ENCODE peak calls at places on chromosomes 13 and 19, in five cellular contexts. C is cardiac muscle cell, Y is A549, Q is adipocyte, R is neuronal stem cell. V is an unnamed sample. For H3K4me1, the result is how much of the 10 kb centered on the place peaks cover.

GRCh38 chr13:20525144-20525600 is 485 bp downstream of the CRYL1 start:
- DNase-seq in Y (no peak), R (peak), Q (no peak), C (peak), V (no peak)

GRCh38 chr19:44824758-44825157 is 15.9 kb downstream of the BCAM start:
- DNase-seq in Q (no peak), R (no peak), C (no peak), Y (no peak), V (no peak)

GRCh38 chr13:77026255-77026782 is 640 bp downstream of the FBXL3 start:
- DNase-seq in C (peak), Q (peak), Y (peak), R (peak), V (peak)

GRCh38 chr13:77919351-77920294 is 992 bp upstream of the EDNRB start:
- DNase-seq in Q (peak), R (peak), Y (no peak), C (peak), V (peak)

GRCh38 chr19:49801966-49802661 is 11.0 kb downstream of the FUZ start:
- DNase-seq in R (peak), Y (peak), C (peak), Q (peak), V (peak)

GRCh38 chr19:35935911-35936737 is at the start of gene LRFN3:
- DNase-seq in Y (peak), Q (peak), C (peak), R (peak), V (peak)

GRCh38 chr13:104382941-104383340 is 1316.7 kb upstream of the SLC10A2 start:
- DNase-seq in Q (no peak), Y (no peak), C (no peak), R (no peak), V (no peak)

GRCh38 chr13:83890358-83890757 is 8.1 kb upstream of the SLITRK1 start:
- DNase-seq in C (no peak), Y (no peak), R (no peak), Q (no peak), V (no peak)

GRCh38 chr13:66503890-66504289 is 726.2 kb downstream of the PCDH9 start:
- DNase-seq in R (peak), Q (no peak), C (no peak), Y (peak), V (no peak)

GRCh38 chr13:100852146-100852545 is 177.6 kb upstream of the TMTC4 start:
- DNase-seq in Y (no peak), Q (no peak), R (no peak), C (no peak), V (no peak)

GRCh38 chr19:16094360-16095070 is 17.2 kb upstream of the RAB8A start:
- DNase-seq in Q (peak), C (no peak), R (no peak), Y (no peak), V (peak)

GRCh38 chr19:51415187-51415586 is 2.3 kb downstream of the SIGLEC10 start:
- DNase-seq in R (no peak), Q (no peak), Y (no peak), C (no peak), V (no peak)

GRCh38 chr13:53250272-53250875 is 221.8 kb downstream of the OLFM4 start:
- DNase-seq in Y (peak), C (peak), Q (peak), R (peak), V (no peak)

GRCh38 chr19:39405930-39406655 is 554 bp upstream of the ZFP36 start:
- DNase-seq in R (no peak), Y (no peak), Q (no peak), C (no peak), V (no peak)

DNA sequence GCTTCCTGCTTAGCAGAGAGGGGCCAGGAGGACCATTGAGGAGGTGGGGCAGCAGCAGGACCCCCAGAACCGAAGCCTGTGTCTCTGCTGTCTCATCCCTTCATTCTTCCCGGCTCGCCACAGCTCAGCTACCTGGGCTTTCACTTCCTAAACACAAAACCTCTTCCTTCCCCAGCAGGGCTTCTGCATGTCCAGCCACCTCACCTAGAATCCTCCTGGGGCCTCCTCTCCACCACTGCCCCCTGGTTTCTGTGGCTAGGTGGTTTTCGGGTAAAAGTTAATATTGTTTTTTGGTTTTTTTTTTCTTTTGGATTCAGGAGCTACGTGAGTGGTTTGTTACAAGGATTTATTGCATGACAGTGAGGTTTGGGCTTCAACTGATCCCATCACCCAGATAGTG is 61.8 kb upstream of the PABPC3 start:
- DNase-seq in Y (no peak), Q (no peak), C (no peak), R (no peak), V (no peak)
- H3K4me1 ChIP-seq in Y (under half), Q (under half), C (under half), R (under half), V (under half)

GRCh38 chr13:40549500-40550094 is 116.8 kb downstream of the FOXO1 start:
- DNase-seq in Q (peak), Y (no peak), C (no peak), R (no peak), V (peak)
- H3K4me1 ChIP-seq in Q (under half), Y (under half), C (under half), R (under half), V (under half)

GRCh38 chr19:3118232-3119070 is 17.4 kb upstream of the GNA15 start:
- DNase-seq in Q (no peak), Y (no peak), R (no peak), C (no peak), V (no peak)
- H3K4me1 ChIP-seq in Q (under half), Y (under half), R (under half), C (under half), V (under half)

GRCh38 chr19:662207-662961 is 630 bp downstream of the RNF126 start:
- DNase-seq in R (no peak), Q (peak), Y (peak), C (peak), V (peak)
- H3K4me1 ChIP-seq in R (under half), Q (half or more), Y (under half), C (under half), V (under half)

V was measured in osteoblast.